ENCODE peak calls at places on chromosomes 6 and 20, in four cellular contexts. R is NCI-H446, Q is tibial artery, J is NCI-H1105. H is an unnamed sample.

GRCh38 chr20:58075980-58076749 is 152.3 kb downstream of the ANKRD60 start:
- DNase-seq in R (no peak), Q (no peak), J (no peak), H (no peak)

GRCh38 chr6:39901116-39901655 is 33.1 kb downstream of the MOCS1 start:
- DNase-seq in R (no peak), Q (peak; percentile 64), J (no peak), H (no peak)

GRCh38 chr6:157830354-157831017 is 7.4 kb downstream of the SNX9 start:
- DNase-seq in R (peak; percentile 46), Q (no peak), J (no peak), H (no peak)

GRCh38 chr6:42224222-42225042 is 6.8 kb upstream of the MRPS10 start:
- DNase-seq in R (no peak), Q (no peak), J (no peak), H (no peak)

GRCh38 chr6:151808331-151809241 is 1.1 kb downstream of the ESR1 start:
- DNase-seq in R (no peak), Q (peak; percentile 74), J (peak; percentile 39), H (no peak)

GRCh38 chr6:166617359-166617758 is 9.7 kb downstream of the RPS6KA2 start:
- DNase-seq in R (no peak), Q (no peak), J (no peak), H (no peak)

GRCh38 chr6:14664616-14665315 is 547.2 kb downstream of the CD83 start:
- DNase-seq in R (peak; percentile 67), Q (no peak), J (no peak), H (peak; percentile 34)

GRCh38 chr20:50911030-50911429 is 20.2 kb downstream of the ADNP start:
- DNase-seq in R (no peak), Q (no peak), J (no peak), H (no peak)

GRCh38 chr6:49919261-49919660 is 44.7 kb downstream of the DEFB114 start:
- DNase-seq in R (no peak), Q (no peak), J (no peak), H (no peak)

GRCh38 chr6:137820952-137821351 is 46.1 kb upstream of the TNFAIP3 start:
- DNase-seq in R (no peak), Q (no peak), J (no peak), H (no peak)

GRCh38 chr6:32984639-32985389 is 16.4 kb downstream of the BRD2 start:
- DNase-seq in R (peak; percentile 92), Q (peak; percentile 91), J (peak; percentile 90), H (peak; percentile 92)

GRCh38 chr20:48275737-48276342 is 490.6 kb upstream of the SULF2 start:
- DNase-seq in R (no peak), Q (no peak), J (no peak), H (no peak)

GRCh38 chr20:31707994-31708744 is 14.5 kb downstream of the BCL2L1 start:
- DNase-seq in R (no peak), Q (peak; percentile 74), J (peak; percentile 97), H (peak; percentile 93)

H was measured in DMS153.